ENCODE peak calls at places on chromosomes 7 and 10, in ten cellular contexts. C, O, N, R, L, E, T, Y, U and P are unnamed samples.

GRCh38 chr10:86295791-86296190 is 70.8 kb downstream of the GRID1 start:
- DNase-seq in C (no peak), O (no peak), N (no peak), R (no peak), L (no peak), E (peak; percentile 3), T (no peak), Y (no peak), U (peak; percentile 22), P (no peak)

GRCh38 chr10:124354411-124355382 is 64.0 kb downstream of the OAT start:
- DNase-seq in C (peak; percentile 39), O (no peak), N (peak; percentile 41), R (no peak), L (no peak), E (peak; percentile 87), T (peak; percentile 82), Y (peak; percentile 92), U (peak; percentile 69), P (no peak)

GRCh38 chr10:27391916-27392315 is 112.2 kb upstream of the RAB18 start:
- DNase-seq in C (no peak), O (no peak), N (no peak), R (no peak), L (no peak), E (no peak), T (no peak), Y (no peak), U (no peak), P (no peak)

GRCh38 chr10:129342385-129342784 is 124.7 kb upstream of the MGMT start:
- DNase-seq in C (no peak), O (no peak), N (no peak), R (no peak), L (no peak), E (no peak), T (no peak), Y (no peak), U (no peak), P (no peak)

GRCh38 chr7:64463636-64464375 is 99.1 kb downstream of the ZNF680 start:
- DNase-seq in C (no peak), O (peak; percentile 42), N (peak; percentile 11), R (peak; percentile 45), L (no peak), E (no peak), T (no peak), Y (peak; percentile 86), U (peak; percentile 82), P (no peak)

GRCh38 chr7:15199482-15199881 is 296.9 kb upstream of the DGKB start:
- DNase-seq in C (peak; percentile 15), O (peak; percentile 13), N (no peak), R (no peak), L (no peak), E (no peak), T (no peak), Y (no peak), U (no peak), P (no peak)

GRCh38 chr7:46525876-46526275 is 604.8 kb upstream of the IGFBP3 start:
- DNase-seq in C (no peak), O (no peak), N (peak; percentile 19), R (no peak), L (no peak), E (no peak), T (no peak), Y (no peak), U (no peak), P (no peak)

GRCh38 chr10:77392851-77393250 is 244.8 kb downstream of the KCNMA1 start:
- DNase-seq in C (peak; percentile 99), O (no peak), N (peak; percentile 84), R (no peak), L (no peak), E (no peak), T (no peak), Y (no peak), U (no peak), P (peak; percentile 63)

GRCh38 chr7:95045236-95045923 is 138.0 kb downstream of the PPP1R9A start:
- DNase-seq in C (peak; percentile 32), O (peak; percentile 32), N (no peak), R (peak; percentile 44), L (no peak), E (no peak), T (no peak), Y (no peak), U (no peak), P (no peak)

GRCh38 chr10:104208730-104209129 is 23.4 kb downstream of the CFAP43 start:
- DNase-seq in C (no peak), O (no peak), N (no peak), R (no peak), L (no peak), E (no peak), T (no peak), Y (no peak), U (no peak), P (no peak)

GRCh38 chr7:108222236-108222892 is 92.2 kb upstream of the LAMB4 start:
- DNase-seq in C (peak; percentile 54), O (no peak), N (no peak), R (no peak), L (no peak), E (no peak), T (no peak), Y (no peak), U (no peak), P (no peak)